ENCODE peak calls at places on chromosome 6, in five cellular contexts. C is small intestine; R is effector memory CD4-positive, alpha-beta T cell; G is ovary; K is CD8-positive, alpha-beta memory T cell. P is an unnamed sample.

GRCh38 chr6:112017169-112017568 is 36.7 kb upstream of the CCN6 start:
- DNase-seq in C (no peak), R (no peak), G (no peak), K (no peak), P (no peak)

GRCh38 chr6:111784423-111784822 is 88.8 kb downstream of the FYN start:
- DNase-seq in C (no peak), R (no peak), G (no peak), K (no peak), P (no peak)

GRCh38 chr6:116096979-116097816 is 3.5 kb upstream of the NT5DC1 start:
- DNase-seq in C (peak), R (no peak), G (no peak), K (peak), P (no peak)

GRCh38 chr6:69584536-69584912 is 212.3 kb downstream of the LMBRD1 start:
- DNase-seq in C (no peak), R (no peak), G (no peak), K (no peak), P (no peak)

GRCh38 chr6:169863149-169863525 is 111.7 kb downstream of the ERMARD start:
- DNase-seq in C (no peak), R (no peak), G (no peak), K (no peak), P (no peak)

GRCh38 chr6:155066371-155066770 is 71.3 kb downstream of the TIAM2 start:
- DNase-seq in C (no peak), R (no peak), G (no peak), K (no peak), P (no peak)

GRCh38 chr6:68967549-68968300 is 332.6 kb downstream of the ADGRB3 start:
- DNase-seq in C (peak), R (no peak), G (peak), K (peak), P (peak)

GRCh38 chr6:37130704-37131103 is 39.2 kb upstream of the PIM1 start:
- DNase-seq in C (peak), R (no peak), G (no peak), K (no peak), P (no peak)

GRCh38 chr6:41894366-41895299 is 542 bp downstream of the USP49 start:
- DNase-seq in C (peak), R (no peak), G (peak), K (no peak), P (no peak)

GRCh38 chr6:138765896-138766487 is 7.6 kb upstream of the CCDC28A start:
- DNase-seq in C (peak), R (no peak), G (no peak), K (peak), P (no peak)

GRCh38 chr6:12962995-12963394 is 246.4 kb downstream of the PHACTR1 start:
- DNase-seq in C (no peak), R (no peak), G (no peak), K (no peak), P (no peak)

GRCh38 chr6:112443666-112444065 is 96.5 kb downstream of the RFPL4B start:
- DNase-seq in C (no peak), R (no peak), G (peak), K (no peak), P (no peak)

GRCh38 chr6:75275067-75275466 is 9.5 kb downstream of the TMEM30A start:
- DNase-seq in C (no peak), R (no peak), G (no peak), K (no peak), P (peak)

GRCh38 chr6:116969211-116969863 is 92.3 kb downstream of the RFX6 start:
- DNase-seq in C (peak), R (no peak), G (no peak), K (no peak), P (peak)

GRCh38 chr6:12083763-12084162 is 71.7 kb downstream of the HIVEP1 start:
- DNase-seq in C (no peak), R (no peak), G (no peak), K (no peak), P (no peak)

GRCh38 chr6:113464959-113465358 is 392.2 kb upstream of the MARCKS start:
- DNase-seq in C (no peak), R (no peak), G (no peak), K (no peak), P (no peak)

GRCh38 chr6:92050216-92050615 is 1369.1 kb downstream of the EPHA7 start:
- DNase-seq in C (no peak), R (no peak), G (no peak), K (no peak), P (no peak)

GRCh38 chr6:4852938-4853337 is 76.7 kb downstream of the CDYL start:
- DNase-seq in C (no peak), R (no peak), G (no peak), K (no peak), P (no peak)

GRCh38 chr6:65091561-65091960 is 615.5 kb downstream of the EYS start:
- DNase-seq in C (no peak), R (no peak), G (no peak), K (no peak), P (no peak)

GRCh38 chr6:70210462-70210861 is 92.4 kb downstream of the COL9A1 start:
- DNase-seq in C (no peak), R (no peak), G (no peak), K (no peak), P (no peak)

DNA sequence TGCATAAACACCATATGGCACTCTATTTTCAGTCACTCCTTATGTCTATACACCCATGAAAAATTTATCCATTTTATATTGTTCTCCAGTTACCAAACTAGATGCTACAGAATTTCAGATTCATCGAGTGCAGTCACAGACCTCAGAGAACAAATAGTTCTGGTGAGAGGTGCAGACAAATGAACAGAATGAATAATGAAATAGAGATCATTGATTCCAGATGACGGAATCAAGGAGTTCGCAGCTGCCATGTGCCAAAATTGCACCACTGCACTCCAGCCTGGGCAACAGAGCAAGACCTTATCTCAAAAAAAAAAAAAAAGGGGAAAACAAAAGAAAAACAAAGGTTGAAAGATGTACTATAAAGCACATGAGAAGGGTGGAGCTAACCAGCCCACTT is 214.8 kb upstream of the CEP162 start:
- DNase-seq in C (no peak), R (no peak), G (no peak), K (no peak), P (no peak)
- H3K27ac ChIP-seq in C (no peak), R (no peak), G (no peak), K (no peak), P (no peak)

GRCh38 chr6:144223686-144224085 is 61.4 kb upstream of the UTRN start:
- DNase-seq in C (no peak), R (no peak), G (no peak), K (no peak), P (no peak)
- H3K27ac ChIP-seq in C (no peak), R (no peak), G (no peak), K (no peak), P (no peak)

GRCh38 chr6:17945111-17945510 is 42.3 kb downstream of the KIF13A start:
- DNase-seq in C (no peak), R (no peak), G (no peak), K (no peak), P (no peak)
- H3K27ac ChIP-seq in C (no peak), R (no peak), G (no peak), K (no peak), P (no peak)

GRCh38 chr6:31139599-31139998 is 733 bp upstream of the PSORS1C2 start:
- DNase-seq in C (no peak), R (no peak), G (no peak), K (no peak), P (peak)
- H3K27ac ChIP-seq in C (no peak), R (no peak), G (no peak), K (no peak), P (no peak)

GRCh38 chr6:44245391-44245911 is 1.4 kb upstream of the HSP90AB1 start:
- DNase-seq in C (no peak), R (no peak), G (no peak), K (no peak), P (no peak)
- H3K27ac ChIP-seq in C (peak), R (peak), G (peak), K (peak), P (no peak)

GRCh38 chr6:134626131-134626530 is 308.2 kb upstream of the SGK1 start:
- DNase-seq in C (no peak), R (no peak), G (no peak), K (no peak), P (no peak)
- H3K27ac ChIP-seq in C (no peak), R (no peak), G (no peak), K (no peak), P (no peak)

GRCh38 chr6:104828478-104828877 is 31.2 kb downstream of the HACE1 start:
- DNase-seq in C (no peak), R (no peak), G (no peak), K (no peak), P (no peak)
- H3K27ac ChIP-seq in C (no peak), R (no peak), G (no peak), K (no peak), P (no peak)

GRCh38 chr6:7313505-7314165 is 636 bp upstream of the SSR1 start:
- DNase-seq in C (no peak), R (no peak), G (peak), K (no peak), P (peak)
- H3K27ac ChIP-seq in C (peak), R (peak), G (peak), K (peak), P (peak)